ENCODE peak calls at places on chromosome 5, in six cellular contexts. E is activated CD4-positive, alpha-beta T cell treated with anti-CD3 and anti-CD28 coated beads, Interleukin-2, amount 50 U/mL, for 48 hours; P is amniotic stem cell; H is neuronal stem cell; N is stimulated activated CD4-positive, alpha-beta T cell treated with anti-CD3 and anti-CD28 coated beads, Interleukin-1b, Interleukin-23, amount 100 ng/mL, for 1 hour; J is fibroblast of the aortic adventitia. D is an unnamed sample.

GRCh38 chr5:145118109-145118508 is 717.0 kb downstream of the PRELID2 start:
- DNase-seq in N (no peak), J (no peak), P (no peak), H (no peak), E (no peak), D (no peak)

GRCh38 chr5:73793911-73794310 is 167.9 kb downstream of the ARHGEF28 start:
- DNase-seq in N (no peak), H (no peak), P (no peak), E (no peak), J (peak; percentile 72), D (no peak)

GRCh38 chr5:93277001-93277400 is 304.0 kb downstream of the NR2F1-AS1 start:
- DNase-seq in E (no peak), H (no peak), P (no peak), J (peak; percentile 26), N (no peak), D (no peak)

GRCh38 chr5:65171645-65172044 is 310.1 kb downstream of the ADAMTS6 start:
- DNase-seq in J (no peak), P (no peak), H (no peak), E (no peak), N (no peak), D (no peak)

GRCh38 chr5:133700251-133700650 is 87.9 kb upstream of the FSTL4 start:
- DNase-seq in N (no peak), P (no peak), H (no peak), J (no peak), E (no peak), D (no peak)

GRCh38 chr5:52989781-52990530 is 804 bp downstream of the ITGA2 start:
- DNase-seq in P (peak; percentile 11), N (no peak), J (peak; percentile 69), H (peak; percentile 14), E (no peak), D (peak; percentile 71)

GRCh38 chr5:180623411-180623834 is 26.0 kb downstream of the FLT4 start:
- DNase-seq in J (no peak), P (no peak), E (no peak), N (no peak), H (no peak), D (no peak)

GRCh38 chr5:71821029-71821428 is 102.0 kb downstream of the CARTPT start:
- DNase-seq in E (no peak), J (no peak), N (no peak), P (no peak), H (no peak), D (no peak)

GRCh38 chr5:174457141-174457678 is 267.2 kb upstream of the MSX2 start:
- DNase-seq in E (no peak), N (no peak), P (no peak), H (no peak), J (no peak), D (peak; percentile 6)

GRCh38 chr5:56202483-56202882 is 30.6 kb downstream of the ANKRD55 start:
- DNase-seq in H (no peak), P (no peak), N (no peak), E (no peak), J (peak; percentile 67), D (no peak)

GRCh38 chr5:143153332-143154119 is 250.0 kb downstream of the NR3C1 start:
- DNase-seq in N (no peak), P (peak; percentile 26), J (peak; percentile 99), E (no peak), H (no peak), D (no peak)

GRCh38 chr5:72892846-72893245 is 63.0 kb upstream of the FCHO2 start:
- DNase-seq in E (no peak), J (no peak), H (no peak), P (no peak), N (no peak), D (no peak)

GRCh38 chr5:16812448-16812847 is 123.6 kb downstream of the MYO10 start:
- DNase-seq in J (peak; percentile 52), E (no peak), P (no peak), N (no peak), H (no peak), D (no peak)

GRCh38 chr5:32059779-32060178 is 114.3 kb downstream of the GOLPH3 start:
- DNase-seq in J (no peak), E (no peak), H (no peak), P (no peak), N (no peak), D (no peak)

GRCh38 chr5:52657231-52657645 is 130.5 kb upstream of the ITGA1 start:
- DNase-seq in N (no peak), J (peak; percentile 69), P (no peak), H (peak; percentile 41), E (no peak), D (peak; percentile 77)

GRCh38 chr5:149757956-149758355 is 27.8 kb downstream of the PPARGC1B start:
- DNase-seq in E (no peak), N (no peak), H (no peak), J (no peak), P (no peak), D (no peak)

GRCh38 chr5:176874198-176874780 is 24.9 kb downstream of the HK3 start:
- DNase-seq in E (no peak), H (no peak), J (no peak), N (no peak), P (no peak), D (no peak)

GRCh38 chr5:71456362-71456743 is 902 bp downstream of the BDP1 start:
- DNase-seq in J (no peak), H (no peak), P (no peak), N (no peak), E (no peak), D (no peak)

GRCh38 chr5:12016149-12016740 is 112.0 kb upstream of the CTNND2 start:
- DNase-seq in P (no peak), H (no peak), N (no peak), E (no peak), J (no peak), D (peak; percentile 27)

GRCh38 chr5:150428106-150428876 is 15.6 kb upstream of the CD74 start:
- DNase-seq in P (no peak), E (no peak), H (no peak), N (no peak), J (peak; percentile 62), D (no peak)

D was measured in GM23338.